ENCODE peak calls at places on chromosomes 3 and 15, in six cellular contexts. Z is mesenchymal stem cell; H is B cell; S is left colon; A is retinal pigment epithelial cell; V is naive thymus-derived CD8-positive, alpha-beta T cell. E is an unnamed sample.

GRCh38 chr15:70628542-70628941 is 134.8 kb downstream of the UACA start:
- DNase-seq in Z (no peak), H (no peak), S (no peak), A (no peak), V (no peak), E (no peak)

GRCh38 chr3:140343709-140344417 is 334.0 kb upstream of the TRIM42 start:
- DNase-seq in Z (no peak), H (no peak), S (no peak), A (no peak), V (no peak), E (no peak)

GRCh38 chr3:52730681-52731080 is 24.8 kb downstream of the SPCS1 start:
- DNase-seq in Z (no peak), H (no peak), S (no peak), A (no peak), V (no peak), E (no peak)

GRCh38 chr3:181103605-181104004 is 114.1 kb upstream of the DNAJC19 start:
- DNase-seq in Z (no peak), H (no peak), S (no peak), A (no peak), V (no peak), E (no peak)

GRCh38 chr15:65824941-65825544 is 33.0 kb upstream of the DENND4A start:
- DNase-seq in Z (peak), H (no peak), S (no peak), A (no peak), V (no peak), E (no peak)

GRCh38 chr3:100068758-100069345 is 45.4 kb downstream of the FILIP1L start:
- DNase-seq in Z (peak), H (peak), S (peak), A (peak), V (peak), E (peak)

GRCh38 chr3:9770276-9770812 is 597 bp upstream of the CAMK1 start:
- DNase-seq in Z (no peak), H (no peak), S (peak), A (no peak), V (no peak), E (no peak)

GRCh38 chr3:9098716-9099675 is 135.7 kb upstream of the RAD18 start:
- DNase-seq in Z (no peak), H (no peak), S (no peak), A (no peak), V (no peak), E (no peak)

GRCh38 chr3:135215516-135215915 is 420.5 kb downstream of the EPHB1 start:
- DNase-seq in Z (no peak), H (no peak), S (no peak), A (no peak), V (no peak), E (no peak)

GRCh38 chr3:126083511-126083912 is 412 bp downstream of the SLC41A3 start:
- DNase-seq in Z (peak), H (no peak), S (peak), A (no peak), V (peak), E (no peak)

GRCh38 chr3:24410861-24411260 is 83.8 kb downstream of the THRB start:
- DNase-seq in Z (no peak), H (no peak), S (no peak), A (peak), V (no peak), E (no peak)

GRCh38 chr3:11601446-11602241 is 42.1 kb downstream of the VGLL4 start:
- DNase-seq in Z (peak), H (peak), S (no peak), A (no peak), V (peak), E (no peak)

GRCh38 chr3:8239718-8240698 is 261.6 kb upstream of the LMCD1 start:
- DNase-seq in Z (peak), H (no peak), S (no peak), A (no peak), V (no peak), E (peak)

GRCh38 chr15:74823324-74823723 is 3.1 kb upstream of the CPLX3 start:
- DNase-seq in Z (no peak), H (no peak), S (no peak), A (no peak), V (no peak), E (no peak)

GRCh38 chr15:80242132-80242769 is 9.8 kb downstream of the CTXND1 start:
- DNase-seq in Z (peak), H (no peak), S (no peak), A (no peak), V (no peak), E (no peak)

GRCh38 chr15:58931985-58932384 is 1.5 kb downstream of the SLTM start:
- DNase-seq in Z (peak), H (no peak), S (peak), A (no peak), V (no peak), E (no peak)

GRCh38 chr15:75193976-75194375 is 7.7 kb upstream of the C15orf39 start:
- DNase-seq in Z (no peak), H (no peak), S (no peak), A (no peak), V (no peak), E (no peak)

GRCh38 chr15:77516786-77517185 is 96.1 kb downstream of the HMG20A start:
- DNase-seq in Z (no peak), H (no peak), S (no peak), A (no peak), V (no peak), E (no peak)

GRCh38 chr15:48191574-48192225 is at the start of gene CTXN2:
- DNase-seq in Z (peak), H (no peak), S (no peak), A (no peak), V (no peak), E (no peak)

GRCh38 chr15:64010719-64011118 is 35.6 kb downstream of the DAPK2 start:
- DNase-seq in Z (peak), H (peak), S (peak), A (peak), V (peak), E (no peak)

GRCh38 chr3:19885468-19885867 is 48.5 kb downstream of the EFHB start:
- DNase-seq in Z (peak), H (peak), S (no peak), A (no peak), V (peak), E (no peak)

GRCh38 chr3:136512391-136512790 is 239.8 kb downstream of the STAG1 start:
- DNase-seq in Z (no peak), H (no peak), S (no peak), A (no peak), V (no peak), E (no peak)

GRCh38 chr15:69551391-69552056 is 98.9 kb downstream of the RPLP1 start:
- DNase-seq in Z (no peak), H (no peak), S (no peak), A (no peak), V (no peak), E (no peak)

GRCh38 chr3:98529856-98530459 is 1.8 kb upstream of the GPR15 start:
- DNase-seq in Z (no peak), H (no peak), S (no peak), A (no peak), V (no peak), E (no peak)

GRCh38 chr3:23589586-23589985 is 216.2 kb upstream of the UBE2E1 start:
- DNase-seq in Z (no peak), H (no peak), S (no peak), A (no peak), V (no peak), E (no peak)

GRCh38 chr3:45700570-45701073 is 11.4 kb downstream of the SACM1L start:
- DNase-seq in Z (no peak), H (no peak), S (no peak), A (no peak), V (no peak), E (no peak)

GRCh38 chr3:15438988-15439387 is 11.6 kb downstream of the EAF1 start:
- DNase-seq in Z (peak), H (no peak), S (no peak), A (no peak), V (no peak), E (no peak)

GRCh38 chr3:167669699-167670098 is 16.0 kb upstream of the WDR49 start:
- DNase-seq in Z (no peak), H (no peak), S (no peak), A (no peak), V (no peak), E (no peak)

GRCh38 chr3:177463863-177464262 is 266.6 kb upstream of the TBL1XR1 start:
- DNase-seq in Z (peak), H (no peak), S (no peak), A (no peak), V (no peak), E (no peak)

GRCh38 chr3:14791343-14791945 is 27.3 kb upstream of the FGD5 start:
- DNase-seq in Z (peak), H (no peak), S (peak), A (no peak), V (peak), E (no peak)

GRCh38 chr3:180265551-180265950 is 228.8 kb upstream of the PEX5L start:
- DNase-seq in Z (no peak), H (no peak), S (no peak), A (no peak), V (no peak), E (no peak)

GRCh38 chr3:172627057-172627809 is 83.6 kb downstream of the NCEH1 start:
- DNase-seq in Z (peak), H (no peak), S (no peak), A (no peak), V (no peak), E (no peak)

GRCh38 chr15:23663232-23663631 is 15.6 kb upstream of the MAGEL2 start:
- DNase-seq in Z (no peak), H (no peak), S (no peak), A (no peak), V (no peak), E (no peak)

GRCh38 chr3:138974467-138974866 is 27.4 kb downstream of the FOXL2NB start:
- DNase-seq in Z (no peak), H (no peak), S (no peak), A (no peak), V (no peak), E (no peak)